ENCODE peak calls at places on chromosomes 3 and 15, in six cellular contexts. X, K, Q, G, R and T are unnamed samples.

GRCh38 chr15:50862553-50862952 is 45.9 kb upstream of the AP4E1 start:
- DNase-seq in R (no peak), K (no peak), X (no peak), Q (no peak), G (no peak), T (no peak)

GRCh38 chr15:24954783-24955548 is at the start of the genes SNRPN and SNURF:
- DNase-seq in X (peak), K (peak), Q (peak), G (peak), R (no peak), T (peak)

GRCh38 chr15:83898295-83898694 is 244.4 kb downstream of the ADAMTSL3 start:
- DNase-seq in X (no peak), G (no peak), Q (no peak), R (no peak), K (no peak), T (no peak)

GRCh38 chr3:64037084-64037483 is 13.8 kb upstream of the PSMD6 start:
- DNase-seq in R (no peak), G (no peak), X (no peak), Q (no peak), K (no peak), T (no peak)

GRCh38 chr3:11764931-11765363 is 81.7 kb downstream of the TAMM41 start:
- DNase-seq in Q (peak), G (no peak), K (no peak), R (no peak), X (no peak), T (peak)

GRCh38 chr3:66483006-66483928 is 17.6 kb downstream of the LRIG1 start:
- DNase-seq in Q (peak), X (no peak), R (peak), G (peak), K (no peak), T (no peak)

GRCh38 chr3:244041-244440 is 47.5 kb downstream of the CHL1 start:
- DNase-seq in G (no peak), X (no peak), K (no peak), Q (peak), R (no peak), T (peak)

GRCh38 chr3:146732325-146732724 is 127.2 kb upstream of the PLSCR5 start:
- DNase-seq in G (no peak), Q (no peak), R (no peak), X (no peak), K (no peak), T (no peak)

GRCh38 chr3:6551165-6551564 is 309.8 kb upstream of the GRM7 start:
- DNase-seq in Q (no peak), X (no peak), R (no peak), G (no peak), K (no peak), T (no peak)

GRCh38 chr3:44184319-44184953 is 57.2 kb upstream of the TOPAZ1 start:
- DNase-seq in X (no peak), G (no peak), Q (no peak), R (peak), K (no peak), T (no peak)

GRCh38 chr3:97958796-97959195 is 13.4 kb downstream of the RIOX2 start:
- DNase-seq in K (no peak), G (no peak), R (no peak), Q (no peak), X (no peak), T (no peak)

GRCh38 chr3:27638604-27639003 is 83.5 kb downstream of the EOMES start:
- DNase-seq in G (no peak), Q (no peak), K (no peak), R (no peak), X (no peak), T (no peak)

GRCh38 chr3:34185301-34185700 is 386.9 kb downstream of the PDCD6IP start:
- DNase-seq in X (no peak), K (no peak), Q (no peak), R (peak), G (no peak), T (no peak)

GRCh38 chr3:34183581-34184313 is 385.3 kb downstream of the PDCD6IP start:
- DNase-seq in Q (no peak), K (no peak), X (no peak), G (no peak), R (no peak), T (no peak)

GRCh38 chr3:34189133-34189532 is 390.7 kb downstream of the PDCD6IP start:
- DNase-seq in K (no peak), G (no peak), X (no peak), R (no peak), Q (no peak), T (no peak)
- TF ChIP-seq CTCF in K (no peak), G (no peak), X (no peak), R (no peak), Q (no peak), T (no peak)

DNA sequence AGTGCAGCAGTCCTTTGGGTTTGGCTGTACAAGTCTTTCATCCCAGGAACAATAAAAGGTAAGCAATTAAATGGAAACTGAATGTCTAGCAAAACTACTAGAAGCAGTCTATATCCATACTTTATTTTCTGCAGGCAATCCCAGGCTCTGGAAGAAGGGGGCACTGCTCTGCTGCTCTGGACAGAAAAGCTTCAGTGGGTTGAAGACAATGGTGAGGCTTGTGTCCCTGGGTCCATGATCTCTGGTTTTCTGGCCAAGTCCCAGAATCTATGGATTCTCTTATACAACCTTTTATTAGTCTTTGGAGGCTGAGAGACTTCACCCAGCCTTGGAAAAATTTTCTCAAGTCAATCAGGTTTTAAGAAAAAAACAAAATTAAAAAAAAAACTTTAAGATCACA is 35.6 kb downstream of the SCAP start:
- DNase-seq in K (no peak), X (no peak), G (no peak), R (no peak), Q (peak), T (peak)
- TF ChIP-seq CTCF in K (no peak), X (peak), G (no peak), R (peak), Q (peak), T (no peak)

GRCh38 chr3:192917258-192917507 is 473 bp downstream of the MB21D2 start:
- DNase-seq in X (no peak), Q (no peak), K (no peak), G (no peak), R (no peak), T (no peak)

GRCh38 chr3:192919895-192920294 is 2.2 kb upstream of the MB21D2 start:
- DNase-seq in X (no peak), R (no peak), Q (no peak), G (no peak), K (no peak), T (no peak)

GRCh38 chr3:192916455-192917257 is 1.0 kb downstream of the MB21D2 start:
- DNase-seq in R (no peak), K (peak), Q (peak), G (peak), X (peak), T (peak)

GRCh38 chr3:192917508-192918274 is at the start of gene MB21D2:
- DNase-seq in K (peak), Q (peak), G (peak), X (peak), R (no peak), T (peak)

GRCh38 chr3:192918275-192918588 is 576 bp upstream of the MB21D2 start:
- DNase-seq in G (no peak), K (no peak), X (no peak), R (no peak), Q (no peak), T (no peak)
- TF ChIP-seq CTCF in G (no peak), K (no peak), X (no peak), R (no peak), Q (peak), T (no peak)

GRCh38 chr3:188037116-188037718 is 116.7 kb upstream of the LPP start:
- DNase-seq in G (no peak), K (no peak), R (no peak), X (peak), Q (peak), T (peak)
- TF ChIP-seq CTCF in G (peak), K (peak), R (peak), X (peak), Q (peak), T (peak)

DNA sequence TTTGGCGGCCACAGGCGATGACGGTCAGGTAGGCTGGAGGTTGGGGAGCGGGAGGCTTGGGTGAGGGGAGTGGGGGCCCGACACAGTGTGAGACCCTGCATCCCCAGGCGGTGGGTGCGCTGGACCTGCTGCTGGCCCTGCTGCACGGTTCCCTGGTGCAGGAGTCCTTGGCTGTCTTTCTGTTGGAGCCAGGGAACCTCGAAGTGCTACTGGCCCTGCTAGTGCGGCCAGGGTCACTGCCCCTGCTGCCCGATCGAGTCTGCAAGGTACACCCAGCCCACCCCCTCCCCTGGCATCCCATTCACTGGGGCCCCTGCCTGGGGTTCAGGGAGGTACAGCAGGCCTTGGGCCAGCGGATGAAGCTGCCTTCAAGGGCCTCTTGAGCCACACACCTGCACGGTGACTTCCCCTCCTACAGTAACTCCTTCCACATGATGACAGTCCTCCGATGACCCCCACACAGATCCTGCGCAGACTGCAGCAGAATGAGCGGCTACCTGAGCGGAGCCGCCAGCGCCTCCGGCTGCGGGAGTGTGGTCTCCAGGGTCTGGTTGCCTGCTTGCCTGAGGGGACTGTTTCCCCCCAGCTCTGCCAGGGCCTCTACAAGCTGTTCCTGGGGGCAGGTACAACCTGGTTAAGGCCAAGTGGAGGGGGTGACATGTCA is 19.5 kb downstream of the NBEAL2 start:
- DNase-seq in Q (no peak), K (no peak), G (no peak), X (no peak), R (no peak), T (no peak)
- TF ChIP-seq CTCF in Q (no peak), K (no peak), G (peak), X (no peak), R (no peak), T (no peak)

GRCh38 chr3:31491660-31492059 is 41.1 kb upstream of the STT3B start:
- DNase-seq in R (no peak), G (no peak), X (no peak), Q (no peak), K (no peak), T (no peak)
- TF ChIP-seq CTCF in R (no peak), G (no peak), X (no peak), Q (no peak), K (no peak), T (no peak)

GRCh38 chr3:77668398-77668797 is 628.5 kb downstream of the ROBO2 start:
- DNase-seq in Q (no peak), R (no peak), K (no peak), G (no peak), X (no peak), T (no peak)
- TF ChIP-seq CTCF in Q (no peak), R (no peak), K (no peak), G (no peak), X (no peak), T (no peak)

GRCh38 chr3:177359601-177360357 is 162.5 kb upstream of the TBL1XR1 start:
- DNase-seq in R (peak), K (peak), X (peak), G (peak), Q (peak), T (peak)
- TF ChIP-seq CTCF in R (peak), K (peak), X (no peak), G (no peak), Q (no peak), T (no peak)